ENCODE peak calls at places on chromosomes 13 and 19, in seven cellular contexts. F is heart left ventricle, X is H1, C is GM23338, Z is tibial nerve, G is cardiac muscle cell, T is fibroblast of lung. Q is an unnamed sample.
A peak's percentile ranks its signal among the peaks of the same experiment; 100 is the strongest.

GRCh38 chr13:40060318-40061007 is 405.0 kb downstream of the COG6 start:
- DNase-seq in G (no peak), C (no peak), X (no peak), F (peak; percentile 51), Z (peak; percentile 45), T (peak; percentile 71), Q (no peak)

GRCh38 chr13:30905932-30906383 is at the start of gene MEDAG:
- DNase-seq in C (no peak), F (peak; percentile 87), X (no peak), Z (peak; percentile 82), G (no peak), T (peak; percentile 78), Q (peak; percentile 70)

GRCh38 chr13:25136872-25137623 is 35.0 kb downstream of the AMER2 start:
- DNase-seq in C (peak; percentile 73), G (no peak), T (no peak), F (no peak), Z (no peak), X (no peak), Q (no peak)

GRCh38 chr19:44367024-44367423 is 10.5 kb upstream of the ZNF112 start:
- DNase-seq in Z (no peak), X (no peak), T (peak; percentile 46), G (no peak), F (no peak), C (peak; percentile 63), Q (no peak)

GRCh38 chr19:41013359-41013758 is 22.3 kb downstream of the CYP2B6 start:
- DNase-seq in C (no peak), F (no peak), G (no peak), X (no peak), T (no peak), Z (no peak), Q (no peak)

GRCh38 chr13:39531646-39532045 is 71.3 kb downstream of the LHFPL6 start:
- DNase-seq in G (no peak), T (peak; percentile 48), Z (no peak), C (no peak), X (no peak), F (no peak), Q (no peak)

GRCh38 chr19:55289117-55289796 is 5.5 kb downstream of the BRSK1 start:
- DNase-seq in T (no peak), G (no peak), X (no peak), F (no peak), C (no peak), Z (no peak), Q (no peak)

GRCh38 chr13:76773695-76774094 is 112.5 kb downstream of the KCTD12 start:
- DNase-seq in Z (no peak), C (no peak), F (no peak), T (peak; percentile 22), X (no peak), G (no peak), Q (no peak)

GRCh38 chr19:53517114-53517741 is 20.7 kb upstream of the ZNF331 start:
- DNase-seq in C (no peak), T (no peak), G (no peak), F (no peak), X (no peak), Z (no peak), Q (no peak)

GRCh38 chr13:44303681-44304432 is 69.8 kb upstream of the SERP2 start:
- DNase-seq in G (no peak), T (no peak), F (peak; percentile 86), X (no peak), C (no peak), Z (no peak), Q (no peak)

GRCh38 chr13:114067381-114067885 is 65.0 kb downstream of the RASA3 start:
- DNase-seq in G (no peak), T (peak; percentile 55), Z (peak; percentile 10), X (no peak), F (peak; percentile 22), C (no peak), Q (peak; percentile 31)

GRCh38 chr19:18161691-18162039 is 8.7 kb downstream of the PIK3R2 start:
- DNase-seq in F (no peak), T (no peak), C (no peak), X (no peak), Z (no peak), G (no peak), Q (peak; percentile 64)

GRCh38 chr19:10431254-10431942 is 11.1 kb downstream of the PDE4A start:
- DNase-seq in T (no peak), C (peak; percentile 49), X (no peak), G (no peak), Z (no peak), F (peak; percentile 50), Q (peak; percentile 69)

GRCh38 chr13:20828540-20829364 is 55.0 kb upstream of the EEF1AKMT1 start:
- DNase-seq in Z (no peak), X (no peak), T (peak; percentile 77), F (no peak), G (peak; percentile 63), C (peak; percentile 87), Q (no peak)

GRCh38 chr13:45466359-45466758 is 1.6 kb downstream of the COG3 start:
- DNase-seq in X (no peak), G (no peak), F (no peak), Z (no peak), C (no peak), T (no peak), Q (peak; percentile 15)

GRCh38 chr13:45464141-45464686 is 525 bp upstream of the COG3 start:
- DNase-seq in Z (no peak), C (no peak), F (no peak), X (no peak), G (no peak), T (no peak), Q (peak; percentile 55)

GRCh38 chr13:45468676-45469075 is 3.9 kb downstream of the COG3 start:
- DNase-seq in X (no peak), Z (no peak), F (no peak), T (no peak), C (peak; percentile 11), G (no peak), Q (peak; percentile 19)

DNA sequence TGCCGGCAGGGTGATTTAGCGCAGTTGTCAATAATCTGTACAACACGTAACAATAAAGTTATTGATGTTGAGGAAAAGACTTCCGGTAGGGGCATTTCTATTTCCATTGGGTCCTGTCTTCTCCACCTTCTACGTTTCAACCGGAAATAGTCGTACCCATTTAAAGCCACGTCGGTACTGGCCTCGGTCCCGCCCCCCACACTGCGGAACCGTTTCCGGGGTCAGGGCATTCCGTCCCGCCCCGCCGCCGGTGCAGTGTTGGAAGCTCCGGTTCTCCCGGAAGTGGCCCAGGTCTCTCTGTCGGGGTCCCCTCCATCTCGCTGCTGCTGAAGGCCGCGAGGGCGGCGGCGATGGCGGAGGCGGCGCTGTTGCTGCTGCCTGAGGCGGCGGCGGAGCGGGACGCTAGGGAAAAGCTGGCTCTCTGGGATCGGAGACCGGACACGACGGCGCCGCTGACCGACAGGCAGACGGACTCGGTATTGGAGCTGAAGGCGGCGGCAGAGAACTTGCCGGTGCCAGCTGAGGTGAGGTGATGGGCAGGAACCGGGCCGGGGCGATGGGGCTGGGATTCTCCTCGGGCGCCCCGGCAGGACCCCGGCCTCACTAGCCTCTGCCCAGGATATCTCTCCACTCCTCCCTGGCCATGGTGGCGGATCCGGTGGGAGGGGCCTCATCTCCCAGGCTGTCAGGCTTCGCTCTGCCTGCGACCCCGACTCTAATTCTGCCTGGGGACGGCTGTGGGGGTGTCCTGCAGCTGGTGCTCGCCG is at the start of gene COG3:
- DNase-seq in T (peak; percentile 97), G (peak; percentile 95), F (peak; percentile 96), X (peak; percentile 69), C (peak; percentile 98), Z (peak; percentile 90), Q (peak; percentile 97)
- H3K4me1 ChIP-seq in T (peaks cover 4% of the 10 kb centered on the region), G (peaks cover 17% of the 10 kb centered on the region), F (no peaks in the 10 kb centered on the region), X (no peaks in the 10 kb centered on the region), C (peaks cover 12% of the 10 kb centered on the region), Z (peaks cover 48% of the 10 kb centered on the region), Q (peaks cover 45% of the 10 kb centered on the region)

DNA sequence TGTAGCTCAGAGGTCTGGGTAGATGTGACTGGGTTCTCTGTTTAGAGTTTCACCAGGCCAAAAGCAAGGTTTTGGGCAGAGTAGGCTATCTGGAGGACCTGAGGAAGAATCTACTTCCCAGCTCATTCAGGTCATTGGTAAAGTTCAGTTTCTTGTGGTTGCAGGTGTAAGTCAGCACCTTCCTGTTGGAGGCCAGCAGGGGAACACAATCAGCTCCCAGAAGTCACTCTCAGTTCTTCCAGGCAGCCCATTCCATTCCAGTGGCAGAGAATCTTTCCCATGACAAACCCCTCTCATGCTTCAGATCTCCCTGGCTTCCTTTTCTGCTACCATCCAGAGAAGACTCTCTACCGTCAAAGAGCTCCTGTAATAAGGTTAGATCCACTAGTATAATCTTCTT is 176.2 kb upstream of the UFM1 start:
- DNase-seq in F (no peak), Z (no peak), X (no peak), C (peak; percentile 16), G (no peak), T (no peak), Q (no peak)
- TF ChIP-seq CTCF in F (no peak), Z (no peak), X (peak; percentile 31), C (no peak), G (no peak), T (no peak), Q (no peak)

DNA sequence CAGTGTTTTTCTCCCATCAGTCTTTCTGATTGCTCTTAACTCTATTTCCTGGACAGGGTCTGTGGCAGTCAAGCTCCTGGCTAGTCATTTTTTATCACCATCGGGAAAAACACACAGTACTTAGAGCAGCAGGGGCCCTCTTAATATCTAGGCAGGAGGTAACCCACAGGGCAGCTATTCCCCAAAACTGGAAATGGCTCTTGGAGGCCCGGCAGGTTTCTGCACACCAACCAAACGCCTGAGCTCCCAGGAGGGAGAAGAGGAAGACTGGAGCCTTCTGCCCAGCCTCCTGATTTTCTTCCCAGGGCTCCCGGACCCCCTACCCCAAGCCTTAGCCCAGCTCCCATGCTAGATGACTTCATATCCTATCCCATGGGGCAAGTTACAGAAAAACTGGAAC is 49.3 kb upstream of the VSTM2B start:
- DNase-seq in Z (no peak), C (no peak), G (no peak), X (no peak), F (no peak), T (no peak), Q (no peak)
- H3K4me1 ChIP-seq in Z (no peaks in the 10 kb centered on the region), C (no peaks in the 10 kb centered on the region), G (no peaks in the 10 kb centered on the region), X (peaks cover 2% of the 10 kb centered on the region), F (no peaks in the 10 kb centered on the region), T (no peaks in the 10 kb centered on the region), Q (no peaks in the 10 kb centered on the region)

DNA sequence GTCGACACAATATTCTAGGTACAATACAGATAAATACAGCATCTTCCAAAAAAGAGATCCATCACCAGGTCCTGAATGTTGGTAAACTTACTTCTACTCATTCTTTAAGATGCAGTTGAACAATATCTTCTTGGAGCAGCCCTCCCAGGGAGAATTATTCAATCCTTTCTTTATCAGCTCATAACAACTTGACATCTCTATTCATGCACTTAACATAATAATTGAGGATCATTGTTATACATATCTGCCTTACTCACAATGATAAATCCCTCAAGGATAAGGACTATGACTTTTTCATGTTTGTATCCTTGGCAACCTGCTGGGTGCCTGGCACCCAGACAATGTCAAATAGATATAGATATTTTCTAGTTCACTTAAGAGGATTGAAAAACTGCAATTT is 219.5 kb downstream of the POU4F1 start:
- DNase-seq in X (no peak), F (no peak), G (no peak), T (no peak), Z (no peak), C (no peak), Q (no peak)
- TF ChIP-seq CTCF in X (no peak), F (no peak), G (no peak), T (no peak), Z (no peak), C (no peak), Q (no peak)

Q was measured in mucosa of descending colon.